ENCODE peak calls at places on chromosomes 5 and 9, in nine cellular contexts. G, V, T, L, Y, H, A, U and W are unnamed samples.

GRCh38 chr9:37327553-37327952 is 94.9 kb upstream of the GRHPR start:
- DNase-seq in G (no peak), V (no peak), T (no peak), L (no peak), Y (no peak), H (no peak), A (no peak), U (no peak), W (no peak)

GRCh38 chr9:4762108-4762888 is 21.3 kb upstream of the AK3 start:
- DNase-seq in G (peak), V (peak), T (peak), L (peak), Y (peak), H (peak), A (peak), U (peak), W (peak)

GRCh38 chr5:58012103-58012502 is 447.8 kb downstream of the PLK2 start:
- DNase-seq in G (peak), V (no peak), T (no peak), L (no peak), Y (no peak), H (no peak), A (no peak), U (no peak), W (no peak)

GRCh38 chr9:111222757-111223156 is 107.3 kb downstream of the OR2K2 start:
- DNase-seq in G (no peak), V (no peak), T (no peak), L (no peak), Y (no peak), H (no peak), A (no peak), U (no peak), W (no peak)

GRCh38 chr9:124820606-124821246 is 32.5 kb upstream of the WDR38 start:
- DNase-seq in G (no peak), V (no peak), T (no peak), L (no peak), Y (no peak), H (no peak), A (no peak), U (no peak), W (no peak)

GRCh38 chr9:111036068-111036789 is 2.0 kb downstream of the LPAR1 start:
- DNase-seq in G (peak), V (no peak), T (peak), L (peak), Y (no peak), H (peak), A (peak), U (peak), W (peak)

GRCh38 chr5:32720295-32720694 is 9.2 kb downstream of the NPR3 start:
- DNase-seq in G (no peak), V (no peak), T (no peak), L (no peak), Y (no peak), H (no peak), A (no peak), U (no peak), W (no peak)

GRCh38 chr5:130402906-130403305 is 498.6 kb downstream of the CHSY3 start:
- DNase-seq in G (no peak), V (no peak), T (no peak), L (no peak), Y (no peak), H (no peak), A (no peak), U (peak), W (no peak)

GRCh38 chr5:157745041-157745456 is 1.5 kb downstream of the LSM11 start:
- DNase-seq in G (no peak), V (no peak), T (no peak), L (no peak), Y (no peak), H (no peak), A (no peak), U (no peak), W (no peak)

GRCh38 chr9:135329571-135330306 is 149.8 kb upstream of the PPP1R26 start:
- DNase-seq in G (no peak), V (no peak), T (no peak), L (no peak), Y (no peak), H (peak), A (no peak), U (peak), W (no peak)

GRCh38 chr5:113922343-113922742 is 408.8 kb downstream of the YTHDC2 start:
- DNase-seq in G (no peak), V (no peak), T (no peak), L (no peak), Y (no peak), H (no peak), A (no peak), U (no peak), W (no peak)

GRCh38 chr5:151896041-151896691 is 28.5 kb downstream of the GLRA1 start:
- DNase-seq in G (peak), V (no peak), T (no peak), L (no peak), Y (no peak), H (no peak), A (peak), U (peak), W (no peak)

GRCh38 chr9:132068604-132069003 is 11.1 kb downstream of the MED27 start:
- DNase-seq in G (no peak), V (no peak), T (no peak), L (no peak), Y (no peak), H (no peak), A (no peak), U (no peak), W (peak)

GRCh38 chr9:112439171-112439570 is 47.5 kb upstream of the KIAA1958 start:
- DNase-seq in G (no peak), V (no peak), T (no peak), L (no peak), Y (no peak), H (no peak), A (no peak), U (no peak), W (no peak)

GRCh38 chr5:95392593-95393182 is 1.5 kb downstream of the FAM81B start:
- DNase-seq in G (peak), V (no peak), T (peak), L (no peak), Y (no peak), H (no peak), A (peak), U (peak), W (no peak)

GRCh38 chr5:67100301-67100700 is 96.3 kb downstream of the CD180 start:
- DNase-seq in G (no peak), V (no peak), T (no peak), L (no peak), Y (no peak), H (no peak), A (no peak), U (no peak), W (no peak)

GRCh38 chr9:72322259-72322658 is 42.7 kb downstream of the ZFAND5 start:
- DNase-seq in G (no peak), V (no peak), T (no peak), L (no peak), Y (no peak), H (no peak), A (no peak), U (no peak), W (no peak)

GRCh38 chr5:37086466-37087178 is 162.6 kb downstream of the CPLANE1 start:
- DNase-seq in G (peak), V (no peak), T (peak), L (no peak), Y (no peak), H (no peak), A (peak), U (peak), W (no peak)

GRCh38 chr9:132027752-132028666 is 51.7 kb downstream of the MED27 start:
- DNase-seq in G (peak), V (no peak), T (peak), L (no peak), Y (no peak), H (no peak), A (peak), U (no peak), W (no peak)

GRCh38 chr5:35436441-35437057 is 181.1 kb upstream of the SPEF2 start:
- DNase-seq in G (peak), V (no peak), T (peak), L (no peak), Y (no peak), H (no peak), A (peak), U (peak), W (no peak)

GRCh38 chr5:77224672-77225355 is 14.3 kb downstream of the PDE8B start:
- DNase-seq in G (peak), V (no peak), T (no peak), L (no peak), Y (no peak), H (no peak), A (peak), U (no peak), W (no peak)

GRCh38 chr9:94168203-94169000 is 84.1 kb downstream of the PTPDC1 start:
- DNase-seq in G (no peak), V (no peak), T (no peak), L (no peak), Y (no peak), H (no peak), A (no peak), U (no peak), W (no peak)

GRCh38 chr5:108654042-108654441 is 93.7 kb upstream of the FER start:
- DNase-seq in G (peak), V (no peak), T (no peak), L (no peak), Y (no peak), H (no peak), A (peak), U (no peak), W (no peak)

GRCh38 chr9:93978498-93978897 is 23.3 kb upstream of the BARX1 start:
- DNase-seq in G (peak), V (no peak), T (no peak), L (no peak), Y (no peak), H (no peak), A (no peak), U (no peak), W (no peak)

GRCh38 chr5:93340881-93341280 is 240.1 kb downstream of the NR2F1-AS1 start:
- DNase-seq in G (no peak), V (no peak), T (no peak), L (no peak), Y (no peak), H (no peak), A (peak), U (no peak), W (no peak)

DNA sequence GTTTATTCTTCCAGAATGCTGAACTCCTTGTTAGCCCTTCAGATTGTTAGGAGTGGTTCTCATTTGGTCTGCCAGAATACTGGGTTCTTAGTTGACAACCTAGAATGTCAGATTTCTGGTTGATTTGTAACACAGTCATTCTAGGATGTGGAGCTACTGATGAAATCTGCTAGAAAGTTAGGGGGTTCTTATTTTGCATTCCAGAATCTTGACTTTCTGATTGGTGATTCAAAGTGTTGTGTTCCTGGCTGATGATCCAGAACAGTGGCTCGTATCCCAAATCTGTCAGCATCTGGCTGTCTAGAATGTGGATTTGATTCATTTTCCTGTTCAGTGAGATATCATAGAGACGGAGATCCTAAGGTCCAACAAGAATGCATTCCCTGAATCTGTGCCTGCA is 21.9 kb downstream of the PTGS1 start:
- DNase-seq in G (no peak), V (no peak), T (no peak), L (no peak), Y (no peak), H (peak), A (peak), U (no peak), W (no peak)
- H3K27ac ChIP-seq in G (no peak), V (no peak), T (no peak), L (peak), Y (no peak), H (no peak), A (no peak), U (no peak), W (no peak)

DNA sequence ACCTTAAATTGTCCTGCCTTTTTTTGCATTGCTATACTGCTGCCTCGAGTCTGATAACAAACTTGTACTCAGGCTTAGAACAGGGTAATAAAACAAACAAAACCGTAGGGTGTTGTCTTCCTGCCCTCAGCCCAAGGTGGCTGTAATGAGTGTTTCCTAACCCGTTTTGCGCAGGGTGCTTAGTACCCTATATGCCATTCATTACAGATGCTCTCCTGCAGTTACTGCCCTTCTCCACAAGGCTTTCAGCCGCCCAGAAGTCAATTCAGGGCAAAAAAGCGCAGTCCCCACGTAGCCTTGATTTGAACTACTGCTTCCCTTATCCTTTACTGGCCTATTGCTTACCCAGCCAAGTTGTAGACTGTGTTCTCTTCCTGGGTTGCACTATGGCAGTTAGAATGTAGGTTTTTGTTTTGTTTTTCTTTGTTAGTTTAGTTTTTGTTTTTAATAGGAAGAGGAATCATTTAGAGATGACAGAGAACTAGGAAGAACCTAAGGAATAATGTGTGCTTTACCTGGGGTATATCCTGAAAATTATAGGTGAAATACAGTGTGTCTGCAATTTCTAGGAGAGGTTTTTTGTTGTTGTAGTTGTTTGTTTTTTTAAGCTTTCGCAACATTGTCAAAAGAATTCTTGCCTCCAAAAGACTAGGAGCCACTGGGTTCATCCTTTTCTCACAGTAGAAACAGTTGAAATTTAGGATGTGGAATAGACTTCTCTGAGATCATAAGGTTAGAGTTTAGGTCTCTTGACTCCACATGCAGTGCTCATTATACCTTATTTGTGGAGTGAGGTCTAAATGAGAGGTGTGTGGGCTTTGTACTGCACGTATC is 1.3 kb downstream of the HMGXB3 start:
- DNase-seq in G (peak), V (peak), T (peak), L (peak), Y (peak), H (no peak), A (peak), U (peak), W (no peak)
- H3K27ac ChIP-seq in G (no peak), V (peak), T (peak), L (peak), Y (peak), H (peak), A (no peak), U (no peak), W (no peak)

GRCh38 chr5:40676643-40677333 is 2.9 kb upstream of the PTGER4 start:
- DNase-seq in G (peak), V (no peak), T (no peak), L (no peak), Y (no peak), H (no peak), A (peak), U (peak), W (no peak)
- H3K27ac ChIP-seq in G (peak), V (peak), T (peak), L (peak), Y (peak), H (no peak), A (no peak), U (no peak), W (no peak)

DNA sequence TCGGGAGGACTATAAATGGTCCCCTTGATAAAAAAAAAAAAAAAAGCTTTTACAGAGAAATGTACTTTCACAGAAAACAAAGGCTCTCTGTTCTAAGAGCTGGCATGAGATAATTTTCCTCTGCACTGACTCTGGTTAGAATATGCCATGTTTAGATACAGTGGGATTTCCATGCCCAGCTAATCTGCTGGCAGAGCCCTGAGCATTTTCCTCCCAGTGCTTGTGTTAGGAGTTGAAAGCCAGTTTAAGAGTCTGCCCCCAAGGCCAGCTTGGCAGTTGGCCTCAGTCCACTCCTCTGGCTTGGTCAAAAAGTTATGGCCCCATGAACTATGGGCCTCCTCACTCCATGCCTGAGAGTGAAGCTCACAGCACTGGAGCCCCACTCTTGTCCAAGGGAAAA is 22.0 kb downstream of the MOCS2 start:
- DNase-seq in G (no peak), V (no peak), T (no peak), L (no peak), Y (no peak), H (no peak), A (peak), U (no peak), W (peak)
- H3K27ac ChIP-seq in G (no peak), V (no peak), T (no peak), L (no peak), Y (no peak), H (no peak), A (no peak), U (no peak), W (peak)

GRCh38 chr5:172899436-172899835 is 59.8 kb upstream of the RPL26L1 start:
- DNase-seq in G (no peak), V (no peak), T (no peak), L (no peak), Y (no peak), H (no peak), A (no peak), U (no peak), W (no peak)
- H3K27ac ChIP-seq in G (no peak), V (no peak), T (peak), L (peak), Y (no peak), H (peak), A (no peak), U (no peak), W (no peak)

GRCh38 chr9:128341435-128341849 is 1.1 kb downstream of the SLC27A4 start:
- DNase-seq in G (peak), V (peak), T (peak), L (peak), Y (peak), H (no peak), A (peak), U (peak), W (peak)

GRCh38 chr9:128337972-128338371 is 2.4 kb upstream of the SLC27A4 start:
- DNase-seq in G (no peak), V (no peak), T (no peak), L (no peak), Y (no peak), H (no peak), A (no peak), U (no peak), W (no peak)

GRCh38 chr9:128342971-128343680 is 2.8 kb downstream of the SLC27A4 start:
- DNase-seq in G (no peak), V (no peak), T (no peak), L (no peak), Y (no peak), H (no peak), A (no peak), U (no peak), W (no peak)

GRCh38 chr9:128339761-128340690 is at the start of gene SLC27A4:
- DNase-seq in G (peak), V (peak), T (peak), L (peak), Y (peak), H (no peak), A (peak), U (peak), W (peak)

DNA sequence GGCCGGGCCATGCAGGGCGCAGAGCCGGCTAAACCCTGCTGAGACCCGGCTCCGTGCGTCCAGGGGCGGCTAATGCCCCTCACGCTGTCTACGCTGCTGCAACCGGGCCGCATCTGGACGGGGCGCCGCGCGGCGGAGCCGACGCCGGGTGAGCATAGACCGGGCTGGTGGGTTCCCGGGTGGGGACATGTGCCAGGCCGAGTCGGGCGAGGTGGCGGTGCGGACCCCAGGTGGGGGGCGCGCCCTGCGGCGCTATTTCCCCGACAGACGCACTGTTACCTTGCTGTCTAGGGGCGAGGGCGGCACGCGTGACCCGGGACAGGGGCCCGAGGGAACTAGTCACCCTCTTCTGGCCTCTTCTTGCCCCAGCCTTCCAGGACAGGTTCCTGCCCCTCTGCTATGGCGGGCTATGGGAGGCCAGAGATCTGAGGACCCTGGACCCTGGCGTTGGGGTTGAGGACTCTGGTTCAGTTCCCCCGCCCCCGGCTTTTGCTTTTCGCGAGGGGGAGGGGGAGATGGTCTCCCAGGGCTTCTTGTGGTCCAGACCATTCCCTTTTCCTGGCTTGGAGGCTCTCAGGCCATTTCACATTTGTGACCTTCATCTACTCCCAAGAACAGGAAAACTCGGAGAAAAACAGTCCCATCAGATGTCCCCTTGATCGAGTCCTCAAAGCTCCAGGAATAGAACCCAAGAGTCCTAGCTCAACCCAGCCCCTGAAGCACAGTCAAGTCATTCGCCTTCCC is 536 bp downstream of the SLC27A4 start:
- DNase-seq in G (no peak), V (no peak), T (no peak), L (peak), Y (no peak), H (no peak), A (peak), U (peak), W (no peak)
- H3K27ac ChIP-seq in G (peak), V (peak), T (peak), L (peak), Y (peak), H (no peak), A (no peak), U (peak), W (no peak)